ENCODE peak calls at places on chromosomes 16 and 17, in ten cellular contexts. M is HT-29; L is activated CD4-positive, alpha-beta T cell treated with anti-CD3 and anti-CD28 coated beads, Interleukin-2, amount 50 U/mL, for 1 hour; U is WTC11; A is kidney epithelial cell; W is natural killer cell treated with Interleukin-12 subunit alpha and Interleukin-12 subunit beta and Interleukin-15 and Interleukin-18, amount 100 ng/mL, for 72 hours; V is stimulated activated CD8-positive, alpha-beta memory T cell treated with anti-CD3 and anti-CD28 coated beads, Interleukin-4, amount 100 ng/mL, for 1 hour; E is testis; K is activated B cell treated with CpG ODN at 0.5 μM for 24 hours; N is amygdala. H is an unnamed sample.

GRCh38 chr17:35799942-35800341 is 4.5 kb upstream of the MMP28 start:
- DNase-seq in M (no peak), L (no peak), U (no peak), A (no peak), W (no peak), V (no peak), E (peak), K (no peak), N (no peak), H (peak)

GRCh38 chr17:49635121-49635520 is 42.8 kb downstream of the SPOP start:
- DNase-seq in M (no peak), L (no peak), U (no peak), A (no peak), W (no peak), V (no peak), E (no peak), K (no peak), N (no peak), H (no peak)

GRCh38 chr16:2973081-2973480 is 3.9 kb downstream of the PAQR4 start:
- DNase-seq in M (no peak), L (no peak), U (no peak), A (no peak), W (no peak), V (no peak), E (no peak), K (no peak), N (peak), H (no peak)

GRCh38 chr17:38453951-38454421 is 25.7 kb downstream of the ARHGAP23 start:
- DNase-seq in M (peak), L (no peak), U (no peak), A (no peak), W (no peak), V (no peak), E (peak), K (no peak), N (no peak), H (peak)

GRCh38 chr17:77107506-77108433 is 33.0 kb upstream of the SEC14L1 start:
- DNase-seq in M (no peak), L (peak), U (no peak), A (no peak), W (no peak), V (no peak), E (no peak), K (peak), N (no peak), H (no peak)

GRCh38 chr17:31561469-31562412 is 170.3 kb downstream of the RAB11FIP4 start:
- DNase-seq in M (no peak), L (no peak), U (no peak), A (no peak), W (no peak), V (no peak), E (no peak), K (no peak), N (no peak), H (no peak)

GRCh38 chr17:74768069-74768762 is 7.9 kb downstream of the NAT9 start:
- DNase-seq in M (no peak), L (no peak), U (no peak), A (no peak), W (no peak), V (no peak), E (peak), K (no peak), N (no peak), H (no peak)

GRCh38 chr17:49670641-49671040 is 7.3 kb downstream of the SPOP start:
- DNase-seq in M (no peak), L (no peak), U (no peak), A (no peak), W (no peak), V (no peak), E (no peak), K (no peak), N (no peak), H (no peak)

GRCh38 chr17:7889166-7889584 is 586 bp downstream of the CHD3 start:
- DNase-seq in M (peak), L (peak), U (peak), A (peak), W (no peak), V (no peak), E (peak), K (no peak), N (peak), H (peak)

GRCh38 chr17:68512967-68513474 is 791 bp downstream of the PRKAR1A start:
- DNase-seq in M (peak), L (no peak), U (no peak), A (no peak), W (no peak), V (no peak), E (peak), K (no peak), N (no peak), H (no peak)

H was measured in T47D.